ENCODE peak calls at places on chromosomes 11 and 22, in seven cellular contexts. G is fibroblast of lung, V is AG04449, H is GM12864, W is fibroblast of the aortic adventitia, L is GM12865, S is AG04450. C is an unnamed sample.

GRCh38 chr22:35452351-35452781 is 52.4 kb downstream of the MCM5 start:
- DNase-seq in L (no peak), G (no peak), S (no peak), W (no peak), H (no peak), V (no peak), C (no peak)

GRCh38 chr11:133230446-133230845 is 301.9 kb downstream of the OPCML start:
- DNase-seq in V (no peak), L (no peak), H (no peak), S (no peak), G (no peak), W (no peak), C (no peak)

GRCh38 chr11:65856689-65857499 is 1.1 kb downstream of the CFL1 start:
- DNase-seq in V (no peak), H (no peak), L (peak; percentile 85), S (no peak), W (peak; percentile 65), G (peak; percentile 68), C (peak; percentile 62)

GRCh38 chr11:85431319-85431718 is 195.8 kb downstream of the DLG2 start:
- DNase-seq in H (no peak), L (no peak), W (no peak), S (no peak), G (no peak), V (no peak), C (no peak)

GRCh38 chr22:50730941-50731661 is 6.9 kb upstream of the ACR start:
- DNase-seq in S (no peak), G (no peak), V (no peak), W (peak; percentile 3), L (no peak), H (no peak), C (no peak)

GRCh38 chr11:74726547-74727182 is 4.6 kb downstream of the CHRDL2 start:
- DNase-seq in H (no peak), W (peak; percentile 77), L (peak; percentile 80), G (peak; percentile 80), V (no peak), S (peak; percentile 75), C (peak; percentile 83)

GRCh38 chr11:118610220-118610772 is 2.9 kb downstream of the PHLDB1 start:
- DNase-seq in V (no peak), G (no peak), S (no peak), H (no peak), L (no peak), W (no peak), C (no peak)

GRCh38 chr11:128582496-128583366 is 4.6 kb downstream of the ETS1 start:
- DNase-seq in V (peak; percentile 89), S (peak; percentile 89), L (no peak), H (no peak), W (peak; percentile 90), G (peak; percentile 95), C (peak; percentile 93)

GRCh38 chr11:84608788-84609309 is 1018.3 kb downstream of the DLG2 start:
- DNase-seq in L (no peak), W (no peak), H (no peak), V (no peak), S (no peak), G (no peak), C (no peak)

GRCh38 chr11:76701701-76702100 is 31.2 kb upstream of the LRRC32 start:
- DNase-seq in W (peak; percentile 59), S (no peak), L (no peak), G (peak; percentile 66), H (no peak), V (no peak), C (peak; percentile 50)

GRCh38 chr22:20267441-20268288 is 453 bp downstream of the RTN4R start:
- DNase-seq in H (no peak), V (no peak), S (no peak), G (no peak), W (no peak), L (no peak), C (no peak)

GRCh38 chr11:128915148-128915519 is 24.0 kb downstream of the KCNJ5 start:
- DNase-seq in S (no peak), W (no peak), L (no peak), G (no peak), H (no peak), V (no peak), C (no peak)

GRCh38 chr11:9851366-9851765 is 187.5 kb downstream of the SWAP70 start:
- DNase-seq in S (no peak), G (no peak), H (no peak), W (peak; percentile 49), L (no peak), V (peak; percentile 59), C (peak; percentile 84)

GRCh38 chr11:111918390-111919256 is at the start of gene C11orf52:
- DNase-seq in S (no peak), W (no peak), V (no peak), H (no peak), G (no peak), L (no peak), C (peak; percentile 34)
- TF ChIP-seq CTCF in S (no peak), W (no peak), V (no peak), H (no peak), G (no peak), L (no peak), C (no peak)

GRCh38 chr11:18330921-18331320 is 8.6 kb downstream of the GTF2H1 start:
- DNase-seq in G (no peak), S (no peak), H (no peak), V (no peak), W (no peak), L (peak; percentile 25), C (no peak)

GRCh38 chr11:18332891-18333290 is 10.5 kb downstream of the GTF2H1 start:
- DNase-seq in V (no peak), H (no peak), W (no peak), L (no peak), G (no peak), S (no peak), C (no peak)

GRCh38 chr11:18329196-18329870 is 7.0 kb downstream of the GTF2H1 start:
- DNase-seq in G (no peak), W (no peak), L (peak; percentile 66), S (no peak), V (no peak), H (peak; percentile 35), C (no peak)

GRCh38 chr11:18332302-18332701 is 9.9 kb downstream of the GTF2H1 start:
- DNase-seq in V (no peak), G (no peak), L (peak; percentile 12), H (no peak), W (no peak), S (no peak), C (no peak)
- H3K4me3 ChIP-seq in V (no peak overlapping the region), G (no peak overlapping the region), L (no peak overlapping the region), H (no peak overlapping the region), W (no peak overlapping the region), S (no peak overlapping the region), C (no peak overlapping the region)

DNA sequence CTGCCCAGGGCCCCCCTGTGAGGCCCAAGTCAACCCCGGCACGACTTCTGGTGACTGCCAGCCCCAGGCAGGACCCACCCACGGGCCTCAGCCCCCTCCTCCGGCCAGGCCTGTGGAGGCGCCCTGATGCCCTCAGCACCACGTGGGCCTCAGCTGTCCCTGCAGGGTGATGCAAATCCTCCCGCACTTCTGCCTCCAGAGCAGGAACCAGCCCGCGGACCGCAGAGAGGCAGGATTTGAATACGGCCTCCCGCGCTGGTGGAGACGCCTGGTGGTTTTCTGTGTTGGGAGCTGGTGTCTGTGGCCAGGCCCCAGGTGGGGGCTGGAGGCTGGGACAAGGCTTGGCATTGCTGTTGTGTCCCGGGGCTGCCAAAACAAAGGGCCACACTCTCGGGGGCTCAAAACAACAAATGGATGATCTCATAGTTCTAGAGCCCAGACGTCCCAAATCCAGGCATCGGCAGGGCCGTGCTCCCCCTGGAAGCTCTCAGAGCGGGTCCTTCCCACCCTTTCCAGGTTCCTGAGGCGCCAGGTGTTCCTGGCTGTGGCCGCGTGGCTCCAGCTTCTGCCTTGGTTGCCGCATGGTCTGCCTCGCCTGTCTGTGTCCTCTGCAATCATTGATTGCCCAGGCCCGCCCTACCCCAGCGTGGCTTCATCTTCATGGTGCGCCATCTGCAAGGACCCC is 19.4 kb downstream of the TRPM5 start:
- DNase-seq in W (no peak), L (no peak), H (no peak), G (no peak), V (no peak), S (no peak), C (no peak)
- TF ChIP-seq CTCF in W (no peak), L (no peak), H (no peak), G (no peak), V (no peak), S (no peak), C (no peak)

GRCh38 chr11:88175004-88175706 is at the start of gene RAB38:
- DNase-seq in L (peak; percentile 59), W (no peak), S (no peak), G (peak; percentile 20), H (no peak), V (no peak), C (peak; percentile 20)
- H3K4me3 ChIP-seq in L (peak within 1 kb of the TSS; percentile 57), W (peak within 1 kb of the TSS; percentile 61), S (peak within 1 kb of the TSS; percentile 71), G (peak within 1 kb of the TSS; percentile 69), H (peak within 1 kb of the TSS; percentile 42), V (peak within 1 kb of the TSS; percentile 50), C (peak within 1 kb of the TSS; percentile 57)

C was measured in fibroblast of pulmonary artery.